ENCODE peak calls at places on chromosomes 13 and 19, in four cellular contexts. One of them, this sample, is unnamed.

GRCh38 chr19:34502582-34503545 is 21.3 kb downstream of the WTIP start:
- DNase-seq in H1: no peak
- DNase-seq in K562: no peak
- DNase-seq in HepG2: no peak
- DNase-seq in this sample: peak; percentile 7

GRCh38 chr13:64471916-64472315 is 2758.2 kb downstream of the PCDH9 start:
- DNase-seq in H1: no peak
- DNase-seq in K562: no peak
- DNase-seq in HepG2: peak; percentile 15
- DNase-seq in this sample: peak; percentile 11

GRCh38 chr19:5837768-5838364 is 1.6 kb downstream of the FUT6 start:
- DNase-seq in K562: no peak
- DNase-seq in HepG2: no peak
- DNase-seq in H1: no peak
- DNase-seq in this sample: no peak

GRCh38 chr13:49248433-49249002 is 793 bp downstream of the CDADC1 start:
- DNase-seq in HepG2: peak; percentile 4
- DNase-seq in K562: no peak
- DNase-seq in H1: no peak
- DNase-seq in this sample: no peak

GRCh38 chr13:42116225-42116624 is 67.8 kb downstream of the DGKH start:
- DNase-seq in HepG2: no peak
- DNase-seq in H1: no peak
- DNase-seq in K562: no peak
- DNase-seq in this sample: no peak

GRCh38 chr19:17202249-17202648 is 12.9 kb upstream of the USE1 start:
- DNase-seq in K562: no peak
- DNase-seq in HepG2: no peak
- DNase-seq in H1: no peak
- DNase-seq in this sample: peak; percentile 33

GRCh38 chr19:4914736-4915501 is 5.6 kb downstream of the UHRF1 start:
- DNase-seq in H1: no peak
- DNase-seq in HepG2: no peak
- DNase-seq in K562: peak; percentile 70
- DNase-seq in this sample: peak; percentile 73

GRCh38 chr19:38376576-38376975 is 2.2 kb downstream of the PSMD8 start:
- DNase-seq in HepG2: no peak
- DNase-seq in K562: no peak
- DNase-seq in H1: no peak
- DNase-seq in this sample: no peak

GRCh38 chr19:55644191-55644833 is 863 bp downstream of the ZNF581 start:
- DNase-seq in HepG2: no peak
- DNase-seq in K562: no peak
- DNase-seq in H1: no peak
- DNase-seq in this sample: no peak

GRCh38 chr13:91739751-91740150 is 341.3 kb downstream of the GPC5 start:
- DNase-seq in HepG2: no peak
- DNase-seq in K562: no peak
- DNase-seq in H1: no peak
- DNase-seq in this sample: no peak

DNA sequence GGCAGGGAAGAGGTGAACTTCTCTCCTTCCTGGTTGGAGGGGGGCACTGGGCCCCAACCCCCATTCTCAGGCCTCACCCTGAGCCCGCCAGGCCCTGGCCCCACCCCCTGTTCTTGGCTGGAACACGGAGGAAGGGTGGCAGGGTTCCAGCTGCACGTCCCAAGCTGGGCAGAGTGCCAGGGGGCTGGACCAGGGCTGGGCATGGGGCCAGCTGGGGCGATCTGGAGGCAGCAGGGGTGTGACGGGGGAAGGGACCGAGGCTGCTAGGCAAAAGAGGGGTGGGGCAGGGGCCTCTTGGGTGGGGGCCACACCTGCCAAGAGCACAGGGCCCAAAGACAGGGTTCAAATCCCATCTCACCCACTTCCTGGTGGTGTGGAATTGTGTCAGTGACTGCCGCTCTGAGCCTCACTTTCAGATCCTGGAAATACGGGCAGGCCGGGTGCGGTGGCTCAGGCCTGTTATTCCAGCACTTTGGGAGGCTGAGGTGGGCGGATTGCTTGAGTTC is 2.2 kb downstream of the HIF3A start:
- DNase-seq in K562: no peak
- DNase-seq in HepG2: peak; percentile 54
- DNase-seq in H1: no peak
- DNase-seq in this sample: peak; percentile 95
- TF ChIP-seq PHF8 in K562: no peak
- TF ChIP-seq PHF8 in HepG2: no peak
- TF ChIP-seq PHF8 in H1: no peak
- TF ChIP-seq PHF8 in this sample: no peak

GRCh38 chr13:44396963-44397580 is 23.4 kb downstream of the SERP2 start:
- DNase-seq in K562: peak; percentile 36
- DNase-seq in H1: no peak
- DNase-seq in HepG2: no peak
- DNase-seq in this sample: no peak

GRCh38 chr13:44394649-44395048 is 21.0 kb downstream of the SERP2 start:
- DNase-seq in H1: no peak
- DNase-seq in K562: no peak
- DNase-seq in HepG2: no peak
- DNase-seq in this sample: no peak

GRCh38 chr13:44397766-44398223 is 24.2 kb downstream of the SERP2 start:
- DNase-seq in H1: no peak
- DNase-seq in HepG2: no peak
- DNase-seq in K562: peak; percentile 53
- DNase-seq in this sample: no peak

GRCh38 chr13:44398606-44399005 is 25.0 kb downstream of the SERP2 start:
- DNase-seq in H1: no peak
- DNase-seq in K562: no peak
- DNase-seq in HepG2: no peak
- DNase-seq in this sample: no peak

GRCh38 chr13:44396295-44396962 is 22.8 kb downstream of the SERP2 start:
- DNase-seq in H1: no peak
- DNase-seq in K562: no peak
- DNase-seq in HepG2: no peak
- DNase-seq in this sample: no peak
- TF ChIP-seq PHF8 in H1: no peak
- TF ChIP-seq PHF8 in K562: no peak
- TF ChIP-seq PHF8 in HepG2: no peak
- TF ChIP-seq PHF8 in this sample: no peak

DNA sequence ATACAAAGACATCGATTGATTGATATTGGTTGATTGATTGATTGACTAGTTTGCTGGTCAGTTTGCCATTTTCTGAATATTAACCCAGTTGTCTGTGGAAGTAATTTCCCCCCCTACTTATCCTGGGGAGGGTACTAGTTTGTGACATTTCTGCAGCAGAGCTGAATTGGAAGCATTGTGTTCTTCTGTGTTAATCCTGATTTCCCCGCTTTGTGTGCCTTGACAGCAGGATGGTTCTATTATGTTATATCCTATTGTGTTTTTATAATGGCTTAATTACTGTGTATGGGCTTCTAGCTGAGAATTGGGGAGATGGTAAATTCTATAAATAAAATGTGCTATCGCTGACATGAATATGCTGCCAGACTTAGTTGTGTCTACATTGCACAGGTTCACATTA is 499.7 kb downstream of the COG6 start:
- DNase-seq in H1: no peak
- DNase-seq in HepG2: no peak
- DNase-seq in K562: no peak
- DNase-seq in this sample: no peak
- TF ChIP-seq PHF8 in H1: no peak
- TF ChIP-seq PHF8 in HepG2: no peak
- TF ChIP-seq PHF8 in K562: no peak
- TF ChIP-seq PHF8 in this sample: no peak

DNA sequence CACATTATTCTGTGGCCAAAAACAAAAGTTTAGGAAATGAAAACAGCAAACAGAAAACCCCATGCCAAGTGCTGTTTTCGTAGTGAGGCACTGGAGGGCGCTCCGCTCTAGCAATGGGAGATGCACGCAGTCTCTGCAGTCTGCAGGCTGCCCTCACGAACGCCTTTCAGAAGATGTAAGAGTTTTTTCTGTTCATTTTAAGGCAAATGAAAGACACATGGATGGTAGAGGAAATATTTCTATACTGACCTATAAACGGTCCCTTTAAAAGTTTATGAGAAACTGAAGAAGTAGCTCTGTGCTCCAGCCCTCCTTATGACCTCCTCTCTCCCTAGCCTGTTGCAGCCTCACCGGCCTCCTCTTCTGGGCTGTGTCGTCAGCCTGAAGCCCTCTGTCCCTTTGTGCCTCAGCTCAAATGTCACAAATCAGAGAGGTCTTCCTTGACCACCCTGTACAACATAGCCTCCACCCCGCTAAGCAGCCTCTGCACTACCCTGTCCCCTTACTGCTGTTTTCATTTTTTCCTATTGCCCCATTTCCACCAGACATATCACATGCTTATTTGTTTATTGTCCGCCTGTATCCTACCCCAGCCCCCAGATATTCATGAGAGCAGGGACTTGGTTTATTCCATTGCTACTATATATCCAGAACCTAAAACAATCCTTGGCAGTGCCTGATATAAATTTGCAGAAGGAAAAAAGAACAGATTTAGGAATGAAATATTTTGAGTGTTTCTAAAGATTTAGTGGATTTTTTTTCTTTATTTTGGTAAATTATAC is 116.4 kb downstream of the TM9SF2 start:
- DNase-seq in K562: peak; percentile 26
- DNase-seq in HepG2: peak; percentile 33
- DNase-seq in H1: no peak
- DNase-seq in this sample: peak; percentile 67
- TF ChIP-seq PHF8 in K562: no peak
- TF ChIP-seq PHF8 in HepG2: no peak
- TF ChIP-seq PHF8 in H1: no peak
- TF ChIP-seq PHF8 in this sample: no peak

DNA sequence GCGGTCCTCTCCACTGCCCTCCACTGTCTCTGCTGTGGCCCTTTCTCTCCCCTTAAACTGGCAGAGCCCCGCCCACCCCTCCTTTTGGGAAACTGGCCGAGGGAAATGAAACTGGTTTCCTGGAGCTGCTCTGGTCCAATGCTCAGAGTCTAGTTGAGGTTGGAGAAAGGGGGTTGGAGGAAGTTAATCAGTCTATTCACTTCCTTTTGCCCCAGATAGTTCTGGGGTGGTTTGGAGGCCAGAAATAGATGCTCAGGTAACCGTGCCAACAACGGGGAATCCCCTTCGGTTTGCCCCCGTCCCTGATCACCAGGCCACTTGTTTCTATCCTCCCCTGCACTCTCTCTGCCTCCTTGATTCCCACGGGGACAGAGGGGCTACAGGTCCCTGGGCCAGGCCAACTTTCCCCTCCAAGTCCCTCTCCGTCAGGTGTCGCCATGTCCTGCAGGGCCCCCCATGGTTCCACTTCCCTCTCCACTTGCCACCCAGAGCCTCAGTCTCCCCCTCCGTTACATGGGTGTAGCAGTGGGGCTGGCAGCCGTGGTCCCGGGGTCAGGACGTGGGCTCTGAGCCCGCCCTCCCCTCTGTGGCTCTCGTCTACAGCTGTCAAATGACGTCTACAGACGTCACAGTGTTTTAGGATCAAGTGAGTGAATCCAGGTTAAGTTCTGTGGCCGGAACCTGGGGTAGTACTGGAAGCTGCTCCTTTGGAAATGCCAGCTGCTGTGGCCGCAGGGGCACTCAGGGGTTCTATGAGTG is at the start of gene IL4I1:
- DNase-seq in HepG2: no peak
- DNase-seq in K562: no peak
- DNase-seq in H1: no peak
- DNase-seq in this sample: no peak
- TF ChIP-seq PHF8 in HepG2: no peak
- TF ChIP-seq PHF8 in K562: no peak
- TF ChIP-seq PHF8 in H1: no peak
- TF ChIP-seq PHF8 in this sample: no peak

DNA sequence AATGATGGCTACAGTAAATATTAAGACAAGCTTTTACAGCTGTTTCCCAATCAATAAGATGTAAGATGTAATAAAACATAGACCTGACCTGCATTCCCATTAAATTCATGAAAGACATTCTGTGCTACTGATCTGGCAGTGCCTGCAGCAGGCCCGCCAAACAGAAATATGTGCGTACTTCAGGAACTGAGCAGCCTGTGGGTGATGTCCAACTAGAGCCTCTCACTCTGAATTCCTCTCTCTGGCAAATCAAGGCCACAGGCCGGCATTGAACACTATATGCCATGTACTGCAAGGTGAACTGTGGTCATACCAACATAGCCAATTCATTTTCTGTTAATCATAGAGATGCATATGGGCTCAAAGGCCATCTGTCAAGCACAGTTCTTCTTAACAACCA is 17.8 kb downstream of the SHISA2 start:
- DNase-seq in H1: no peak
- DNase-seq in K562: no peak
- DNase-seq in HepG2: no peak
- DNase-seq in this sample: no peak
- TF ChIP-seq PHF8 in H1: no peak
- TF ChIP-seq PHF8 in K562: no peak
- TF ChIP-seq PHF8 in HepG2: no peak
- TF ChIP-seq PHF8 in this sample: no peak

GRCh38 chr13:109989686-109990085 is 203.3 kb upstream of the IRS2 start:
- DNase-seq in HepG2: no peak
- DNase-seq in H1: no peak
- DNase-seq in K562: no peak
- DNase-seq in this sample: no peak
- TF ChIP-seq PHF8 in HepG2: no peak
- TF ChIP-seq PHF8 in H1: no peak
- TF ChIP-seq PHF8 in K562: no peak
- TF ChIP-seq PHF8 in this sample: no peak

DNA sequence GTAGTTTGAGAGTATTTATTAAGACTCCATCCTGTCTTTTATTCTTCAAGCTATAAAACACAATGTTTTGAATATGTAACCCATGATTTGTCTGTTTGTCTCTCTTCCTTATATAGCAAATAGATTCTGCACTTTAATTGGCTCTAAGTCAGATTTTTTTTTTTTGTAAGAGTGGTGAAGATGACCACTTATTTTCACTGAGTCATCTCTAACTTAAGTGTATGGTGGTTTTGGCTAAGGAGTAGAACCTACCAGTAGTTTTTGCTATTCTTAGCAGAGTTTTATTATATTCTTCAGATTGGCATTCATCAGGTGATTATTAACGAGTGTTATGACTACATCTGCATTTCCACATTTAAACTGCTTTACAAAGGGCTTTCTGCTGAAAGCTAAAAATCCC is 194.7 kb downstream of the LMO7 start:
- DNase-seq in H1: no peak
- DNase-seq in K562: no peak
- DNase-seq in HepG2: no peak
- DNase-seq in this sample: no peak
- TF ChIP-seq PHF8 in H1: no peak
- TF ChIP-seq PHF8 in K562: no peak
- TF ChIP-seq PHF8 in HepG2: no peak
- TF ChIP-seq PHF8 in this sample: no peak

GRCh38 chr13:109938255-109938936 is 152.0 kb upstream of the IRS2 start:
- DNase-seq in H1: no peak
- DNase-seq in K562: no peak
- DNase-seq in HepG2: no peak
- DNase-seq in this sample: no peak
- TF ChIP-seq PHF8 in H1: no peak
- TF ChIP-seq PHF8 in K562: no peak
- TF ChIP-seq PHF8 in HepG2: no peak
- TF ChIP-seq PHF8 in this sample: no peak